ENCODE peak calls at places on chromosomes 4 and X, in ten cellular contexts. F, D, J, S, T, K, W, M, A and I are unnamed samples.

GRCh38 chr4:64417974-64418373 is 8.7 kb upstream of the TECRL start:
- DNase-seq in F (no peak), D (peak), J (no peak), S (peak), T (no peak), K (peak), W (no peak), M (no peak), A (no peak), I (peak)

GRCh38 chrX:69024931-69025330 is 140.3 kb downstream of the PJA1 start:
- DNase-seq in F (peak), D (peak), J (no peak), S (no peak), T (no peak), K (peak), W (no peak), M (no peak), A (no peak), I (peak)

GRCh38 chrX:9362529-9362928 is 102.3 kb upstream of the TBL1X start:
- DNase-seq in F (no peak), D (no peak), J (no peak), S (no peak), T (no peak), K (no peak), W (no peak), M (no peak), A (no peak), I (no peak)

GRCh38 chrX:28966335-28966734 is 379.1 kb downstream of the IL1RAPL1 start:
- DNase-seq in F (no peak), D (peak), J (no peak), S (no peak), T (no peak), K (no peak), W (no peak), M (no peak), A (no peak), I (no peak)

GRCh38 chrX:15913161-15913560 is 58.5 kb upstream of the AP1S2 start:
- DNase-seq in F (no peak), D (no peak), J (no peak), S (peak), T (no peak), K (no peak), W (no peak), M (no peak), A (no peak), I (no peak)

GRCh38 chrX:65831268-65831667 is 163.8 kb downstream of the MSN start:
- DNase-seq in F (no peak), D (no peak), J (no peak), S (no peak), T (no peak), K (no peak), W (no peak), M (no peak), A (no peak), I (no peak)

GRCh38 chrX:21373637-21374162 is 518 bp upstream of the CNKSR2 start:
- DNase-seq in F (peak), D (no peak), J (no peak), S (peak), T (no peak), K (no peak), W (no peak), M (peak), A (peak), I (no peak)

GRCh38 chr4:161160718-161161117 is 1003.1 kb downstream of the FSTL5 start:
- DNase-seq in F (no peak), D (no peak), J (no peak), S (no peak), T (no peak), K (no peak), W (no peak), M (no peak), A (no peak), I (no peak)

GRCh38 chr4:73870778-73871177 is 1.6 kb downstream of the CXCL1 start:
- DNase-seq in F (no peak), D (peak), J (no peak), S (no peak), T (no peak), K (peak), W (no peak), M (no peak), A (no peak), I (peak)

GRCh38 chr4:142278171-142278570 is 567.9 kb downstream of the INPP4B start:
- DNase-seq in F (no peak), D (peak), J (no peak), S (no peak), T (no peak), K (peak), W (no peak), M (no peak), A (no peak), I (peak)

GRCh38 chrX:47621851-47622250 is 2.2 kb upstream of the SYN1 start:
- DNase-seq in F (no peak), D (no peak), J (no peak), S (no peak), T (no peak), K (no peak), W (no peak), M (no peak), A (no peak), I (no peak)

GRCh38 chr4:104677122-104677521 is 182.4 kb upstream of the CXXC4 start:
- DNase-seq in F (peak), D (no peak), J (peak), S (no peak), T (peak), K (peak), W (no peak), M (no peak), A (no peak), I (no peak)

GRCh38 chr4:1055721-1056590 is 44.5 kb downstream of the FGFRL1 start:
- DNase-seq in F (peak), D (peak), J (no peak), S (no peak), T (no peak), K (no peak), W (peak), M (peak), A (no peak), I (no peak)

GRCh38 chr4:177455591-177455990 is 13.4 kb upstream of the AGA start:
- DNase-seq in F (no peak), D (peak), J (no peak), S (no peak), T (peak), K (no peak), W (no peak), M (no peak), A (no peak), I (no peak)

GRCh38 chrX:135454816-135455215 is 33.1 kb downstream of the SMIM10L2A start:
- DNase-seq in F (no peak), D (no peak), J (no peak), S (no peak), T (no peak), K (no peak), W (no peak), M (no peak), A (no peak), I (no peak)

GRCh38 chr4:16779028-16779675 is 119.3 kb downstream of the LDB2 start:
- DNase-seq in F (peak), D (peak), J (no peak), S (no peak), T (no peak), K (no peak), W (no peak), M (no peak), A (no peak), I (no peak)

GRCh38 chr4:123416462-123416861 is 19.9 kb downstream of the SPRY1 start:
- DNase-seq in F (no peak), D (no peak), J (no peak), S (no peak), T (no peak), K (no peak), W (no peak), M (no peak), A (no peak), I (no peak)

GRCh38 chrX:112367065-112367464 is 284.5 kb upstream of the TRPC5 start:
- DNase-seq in F (no peak), D (no peak), J (no peak), S (no peak), T (no peak), K (no peak), W (no peak), M (no peak), A (no peak), I (no peak)

GRCh38 chrX:63012574-63012973 is 338.6 kb downstream of the SPIN4 start:
- DNase-seq in F (no peak), D (peak), J (no peak), S (no peak), T (no peak), K (no peak), W (no peak), M (no peak), A (peak), I (no peak)

GRCh38 chrX:7120578-7121219 is 26.8 kb upstream of the STS start:
- DNase-seq in F (no peak), D (peak), J (peak), S (no peak), T (peak), K (peak), W (no peak), M (no peak), A (peak), I (peak)

GRCh38 chr4:75057369-75057768 is 124.5 kb downstream of the PARM1 start:
- DNase-seq in F (peak), D (no peak), J (no peak), S (no peak), T (no peak), K (no peak), W (no peak), M (no peak), A (no peak), I (no peak)

GRCh38 chr4:88533937-88534750 is 10.6 kb upstream of the PYURF start:
- DNase-seq in F (no peak), D (peak), J (no peak), S (no peak), T (no peak), K (peak), W (no peak), M (no peak), A (no peak), I (peak)

GRCh38 chr4:52983563-52984303 is 121.6 kb downstream of the RASL11B start:
- DNase-seq in F (no peak), D (peak), J (peak), S (peak), T (peak), K (peak), W (no peak), M (no peak), A (peak), I (peak)

GRCh38 chrX:117895418-117895817 is 221.2 kb downstream of the KLHL13 start:
- DNase-seq in F (no peak), D (no peak), J (no peak), S (no peak), T (no peak), K (peak), W (no peak), M (no peak), A (no peak), I (no peak)

GRCh38 chr4:139642364-139642763 is 23.3 kb upstream of the MGST2 start:
- DNase-seq in F (no peak), D (peak), J (no peak), S (no peak), T (no peak), K (peak), W (no peak), M (no peak), A (peak), I (peak)

GRCh38 chrX:99271641-99272040 is 1138.4 kb downstream of the PCDH19 start:
- DNase-seq in F (no peak), D (no peak), J (no peak), S (no peak), T (no peak), K (no peak), W (no peak), M (no peak), A (no peak), I (no peak)

GRCh38 chr4:64533159-64533558 is 123.9 kb upstream of the TECRL start:
- DNase-seq in F (no peak), D (no peak), J (no peak), S (no peak), T (no peak), K (no peak), W (no peak), M (no peak), A (no peak), I (no peak)

GRCh38 chr4:122876456-122876855 is 45.9 kb downstream of the NUDT6 start:
- DNase-seq in F (no peak), D (peak), J (no peak), S (no peak), T (no peak), K (no peak), W (no peak), M (no peak), A (no peak), I (no peak)

GRCh38 chr4:184421558-184422155 is 52.7 kb downstream of the IRF2 start:
- DNase-seq in F (no peak), D (no peak), J (no peak), S (no peak), T (no peak), K (no peak), W (no peak), M (no peak), A (no peak), I (no peak)

GRCh38 chr4:58732973-58733372 is 1622.8 kb upstream of the IGFBP7 start:
- DNase-seq in F (no peak), D (no peak), J (no peak), S (no peak), T (no peak), K (peak), W (no peak), M (no peak), A (no peak), I (peak)

GRCh38 chr4:55851885-55852284 is 1.6 kb upstream of the EXOC1 start:
- DNase-seq in F (no peak), D (no peak), J (no peak), S (no peak), T (no peak), K (peak), W (no peak), M (no peak), A (no peak), I (no peak)

GRCh38 chrX:23736030-23736429 is 7.0 kb downstream of the ACOT9 start:
- DNase-seq in F (no peak), D (no peak), J (no peak), S (no peak), T (no peak), K (no peak), W (no peak), M (no peak), A (no peak), I (no peak)

GRCh38 chr4:15649914-15650545 is 5.1 kb downstream of the FBXL5 start:
- DNase-seq in F (no peak), D (peak), J (peak), S (peak), T (peak), K (peak), W (peak), M (peak), A (peak), I (peak)

GRCh38 chrX:42524374-42524773 is 253.6 kb downstream of the PPP1R2C start:
- DNase-seq in F (no peak), D (peak), J (peak), S (no peak), T (no peak), K (peak), W (no peak), M (no peak), A (no peak), I (peak)

GRCh38 chr4:133151301-133151680 is 2.2 kb downstream of the PCDH10 start:
- DNase-seq in F (peak), D (no peak), J (peak), S (no peak), T (no peak), K (no peak), W (no peak), M (no peak), A (peak), I (peak)